ENCODE peak calls at places on chromosomes 5 and 9, in four cellular contexts. One of them, this sample, is unnamed.

GRCh38 chr5:79832911-79833310 is 143.3 kb downstream of the CMYA5 start:
- DNase-seq in astrocyte: no peak
- DNase-seq in lung microvascular endothelial cell: no peak
- DNase-seq in T1000: no peak
- DNase-seq in this sample: no peak

GRCh38 chr9:100472268-100472667 is 681 bp upstream of the TMEFF1 start:
- DNase-seq in astrocyte: no peak
- DNase-seq in lung microvascular endothelial cell: no peak
- DNase-seq in T1000: no peak
- DNase-seq in this sample: no peak

GRCh38 chr5:64418013-64418412 is 87.8 kb upstream of the RGS7BP start:
- DNase-seq in astrocyte: no peak
- DNase-seq in lung microvascular endothelial cell: no peak
- DNase-seq in T1000: no peak
- DNase-seq in this sample: no peak

GRCh38 chr9:75906531-75906930 is 16.1 kb downstream of the PCSK5 start:
- DNase-seq in astrocyte: no peak
- DNase-seq in lung microvascular endothelial cell: no peak
- DNase-seq in T1000: no peak
- DNase-seq in this sample: no peak

GRCh38 chr9:134571326-134571871 is 70.2 kb upstream of the COL5A1 start:
- DNase-seq in astrocyte: no peak
- DNase-seq in lung microvascular endothelial cell: no peak
- DNase-seq in T1000: no peak
- DNase-seq in this sample: no peak

GRCh38 chr5:176948458-176948857 is 49.3 kb upstream of the HK3 start:
- DNase-seq in astrocyte: no peak
- DNase-seq in lung microvascular endothelial cell: peak; percentile 39
- DNase-seq in T1000: no peak
- DNase-seq in this sample: no peak

GRCh38 chr5:120599576-120599975 is 135.5 kb downstream of the PRR16 start:
- DNase-seq in astrocyte: peak; percentile 78
- DNase-seq in lung microvascular endothelial cell: no peak
- DNase-seq in T1000: no peak
- DNase-seq in this sample: no peak

GRCh38 chr5:75651575-75651974 is 40.3 kb downstream of the ANKDD1B start:
- DNase-seq in astrocyte: no peak
- DNase-seq in lung microvascular endothelial cell: no peak
- DNase-seq in T1000: no peak
- DNase-seq in this sample: no peak

GRCh38 chr5:167049043-167049663 is 1242.3 kb upstream of the WWC1 start:
- DNase-seq in astrocyte: peak; percentile 16
- DNase-seq in lung microvascular endothelial cell: no peak
- DNase-seq in T1000: no peak
- DNase-seq in this sample: peak; percentile 8

GRCh38 chr9:7209990-7210389 is 452.2 kb downstream of the KDM4C start:
- DNase-seq in astrocyte: no peak
- DNase-seq in lung microvascular endothelial cell: no peak
- DNase-seq in T1000: no peak
- DNase-seq in this sample: no peak

GRCh38 chr9:78871452-78872331 is 574.8 kb downstream of the PSAT1 start:
- DNase-seq in astrocyte: peak; percentile 96
- DNase-seq in lung microvascular endothelial cell: peak; percentile 88
- DNase-seq in T1000: peak; percentile 17
- DNase-seq in this sample: no peak

GRCh38 chr9:36548454-36548853 is 24.2 kb upstream of the MELK start:
- DNase-seq in astrocyte: no peak
- DNase-seq in lung microvascular endothelial cell: no peak
- DNase-seq in T1000: no peak
- DNase-seq in this sample: no peak

GRCh38 chr5:22079002-22079401 is 774.1 kb downstream of the CDH12 start:
- DNase-seq in astrocyte: no peak
- DNase-seq in lung microvascular endothelial cell: no peak
- DNase-seq in T1000: no peak
- DNase-seq in this sample: no peak

GRCh38 chr5:125310749-125311148 is 564.3 kb upstream of the ZNF608 start:
- DNase-seq in astrocyte: peak; percentile 54
- DNase-seq in lung microvascular endothelial cell: peak; percentile 55
- DNase-seq in T1000: no peak
- DNase-seq in this sample: no peak

GRCh38 chr5:7728076-7728475 is 122.9 kb downstream of the CFAP90 start:
- DNase-seq in astrocyte: no peak
- DNase-seq in lung microvascular endothelial cell: no peak
- DNase-seq in T1000: no peak
- DNase-seq in this sample: no peak

GRCh38 chr5:175657593-175658271 is at the start of gene HRH2:
- DNase-seq in astrocyte: peak; percentile 8
- DNase-seq in lung microvascular endothelial cell: no peak
- DNase-seq in T1000: no peak
- DNase-seq in this sample: no peak

GRCh38 chr5:74766348-74766886 is 500 bp downstream of the GFM2 start:
- DNase-seq in astrocyte: peak; percentile 62
- DNase-seq in lung microvascular endothelial cell: peak; percentile 75
- DNase-seq in T1000: no peak
- DNase-seq in this sample: no peak

GRCh38 chr9:114733814-114734213 is 51.8 kb upstream of the TEX48 start:
- DNase-seq in astrocyte: peak; percentile 87
- DNase-seq in lung microvascular endothelial cell: peak; percentile 81
- DNase-seq in T1000: no peak
- DNase-seq in this sample: no peak

GRCh38 chr5:68406767-68407232 is 191.2 kb downstream of the PIK3R1 start:
- DNase-seq in astrocyte: no peak
- DNase-seq in lung microvascular endothelial cell: no peak
- DNase-seq in T1000: no peak
- DNase-seq in this sample: no peak